ENCODE peak calls at places on chromosomes 3 and 15, in eight cellular contexts. R, M, F, D, K, B, C and N are unnamed samples.

GRCh38 chr15:92069308-92070244 is 216.1 kb downstream of the SLCO3A1 start:
- DNase-seq in C (no peak), K (peak), D (peak), R (peak), F (peak), B (no peak), M (no peak), N (no peak)

GRCh38 chr3:142987080-142987700 is 14.2 kb upstream of the U2SURP start:
- DNase-seq in R (peak), F (peak), C (no peak), K (peak), B (peak), D (peak), M (no peak), N (no peak)

GRCh38 chr3:69231929-69232437 is 109.6 kb upstream of the LMOD3 start:
- DNase-seq in C (no peak), R (peak), D (no peak), F (peak), B (no peak), K (peak), M (no peak), N (no peak)

GRCh38 chr3:141306922-141307321 is 61.4 kb upstream of the ZBTB38 start:
- DNase-seq in D (no peak), M (no peak), K (no peak), B (no peak), R (no peak), C (no peak), F (peak), N (no peak)

GRCh38 chr15:50686468-50687301 is at the start of gene TRPM7:
- DNase-seq in M (peak), R (peak), B (peak), C (peak), D (peak), F (peak), K (peak), N (peak)

GRCh38 chr3:152404976-152405375 is 136.2 kb downstream of the MBNL1 start:
- DNase-seq in R (no peak), M (no peak), K (no peak), C (no peak), B (no peak), D (no peak), F (no peak), N (no peak)

GRCh38 chr3:192237992-192238608 is 489.2 kb downstream of the FGF12 start:
- DNase-seq in R (no peak), C (peak), K (no peak), F (no peak), D (no peak), M (no peak), B (no peak), N (no peak)

GRCh38 chr3:141444586-141445285 is 42.1 kb upstream of the RASA2 start:
- DNase-seq in D (no peak), B (no peak), F (no peak), M (no peak), K (no peak), R (no peak), C (no peak), N (no peak)

GRCh38 chr3:126780666-126781065 is 76.6 kb downstream of the CHCHD6 start:
- DNase-seq in B (no peak), M (no peak), R (no peak), K (no peak), C (no peak), D (no peak), F (no peak), N (no peak)

GRCh38 chr3:8492744-8493511 is 8.7 kb upstream of the LMCD1 start:
- DNase-seq in F (peak), R (no peak), C (no peak), D (no peak), K (no peak), B (no peak), M (no peak), N (no peak)

DNA sequence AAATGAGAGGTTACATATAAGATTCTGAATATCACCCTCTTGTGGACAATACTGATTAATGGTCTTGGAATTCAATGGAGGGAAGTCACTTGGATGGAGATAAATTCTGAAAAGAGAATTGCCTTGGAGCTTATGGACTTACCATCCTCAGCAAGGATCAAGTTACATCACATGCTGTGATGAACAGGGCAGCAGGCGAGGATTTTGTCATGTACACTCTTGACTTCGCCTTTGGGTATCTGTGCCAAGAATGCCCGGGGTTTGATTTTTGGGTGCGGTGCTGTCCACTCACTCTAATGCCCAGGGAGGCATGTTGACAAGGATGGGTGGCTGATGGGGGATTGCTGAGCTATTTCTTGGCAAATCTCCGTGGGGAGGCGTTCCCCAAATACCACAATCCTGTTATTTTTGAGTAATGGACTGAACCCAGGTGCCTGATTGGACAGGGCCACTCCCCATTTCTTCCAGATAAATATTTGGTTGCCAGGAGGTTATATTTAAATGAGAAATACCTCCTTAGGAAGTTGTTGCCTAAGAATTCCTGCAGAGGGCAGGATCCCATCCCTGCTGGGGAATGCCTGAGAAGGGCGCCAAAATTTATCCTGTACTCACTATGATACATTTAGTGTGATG is 96.3 kb downstream of the TPRG1 start:
- DNase-seq in K (peak), F (peak), D (no peak), R (peak), B (no peak), M (no peak), C (no peak), N (no peak)
- TF ChIP-seq CTCF in K (peak), F (peak), D (no peak), R (peak), B (peak), M (peak), C (no peak), N (peak)

GRCh38 chr3:29764603-29765254 is 483.9 kb downstream of the RBMS3 start:
- DNase-seq in M (no peak), B (no peak), D (no peak), R (peak), K (peak), F (peak), C (no peak), N (no peak)
- TF ChIP-seq CTCF in M (peak), B (peak), D (no peak), R (peak), K (peak), F (peak), C (peak), N (no peak)

GRCh38 chr3:87006844-87007439 is 16.0 kb upstream of the VGLL3 start:
- DNase-seq in K (no peak), D (no peak), C (no peak), M (no peak), R (peak), F (peak), B (no peak), N (no peak)
- TF ChIP-seq CTCF in K (peak), D (no peak), C (no peak), M (peak), R (peak), F (peak), B (no peak), N (peak)

GRCh38 chr3:73192036-73192738 is 130.7 kb downstream of the EBLN2 start:
- DNase-seq in M (no peak), F (peak), D (no peak), R (no peak), C (peak), K (no peak), B (no peak), N (no peak)
- TF ChIP-seq CTCF in M (peak), F (peak), D (no peak), R (no peak), C (peak), K (no peak), B (no peak), N (peak)

GRCh38 chr15:45572627-45573026 is 14.6 kb upstream of the BLOC1S6 start:
- DNase-seq in K (no peak), F (no peak), D (no peak), R (no peak), M (no peak), B (no peak), C (no peak), N (no peak)

GRCh38 chr15:45573961-45574629 is 13.1 kb upstream of the BLOC1S6 start:
- DNase-seq in B (no peak), R (peak), M (no peak), D (no peak), C (peak), K (no peak), F (no peak), N (peak)
- TF ChIP-seq CTCF in B (peak), R (peak), M (peak), D (no peak), C (peak), K (no peak), F (no peak), N (peak)

GRCh38 chr3:56468184-56469106 is at the start of gene ERC2:
- DNase-seq in M (no peak), K (peak), B (no peak), R (peak), F (peak), C (peak), D (no peak), N (peak)
- TF ChIP-seq CTCF in M (peak), K (no peak), B (no peak), R (no peak), F (no peak), C (peak), D (no peak), N (peak)

GRCh38 chr15:39157902-39158301 is 423.0 kb upstream of the THBS1 start:
- DNase-seq in R (no peak), F (no peak), B (no peak), D (no peak), M (no peak), C (no peak), K (no peak), N (no peak)

GRCh38 chr15:39154136-39154770 is 426.6 kb upstream of the THBS1 start:
- DNase-seq in D (no peak), B (no peak), M (no peak), C (no peak), K (no peak), R (no peak), F (no peak), N (no peak)

GRCh38 chr15:39156636-39157255 is 424.1 kb upstream of the THBS1 start:
- DNase-seq in R (peak), K (no peak), M (no peak), F (no peak), C (no peak), D (no peak), B (no peak), N (no peak)

GRCh38 chr15:39154776-39155175 is 426.1 kb upstream of the THBS1 start:
- DNase-seq in C (no peak), R (no peak), B (no peak), K (no peak), F (no peak), M (no peak), D (no peak), N (no peak)

DNA sequence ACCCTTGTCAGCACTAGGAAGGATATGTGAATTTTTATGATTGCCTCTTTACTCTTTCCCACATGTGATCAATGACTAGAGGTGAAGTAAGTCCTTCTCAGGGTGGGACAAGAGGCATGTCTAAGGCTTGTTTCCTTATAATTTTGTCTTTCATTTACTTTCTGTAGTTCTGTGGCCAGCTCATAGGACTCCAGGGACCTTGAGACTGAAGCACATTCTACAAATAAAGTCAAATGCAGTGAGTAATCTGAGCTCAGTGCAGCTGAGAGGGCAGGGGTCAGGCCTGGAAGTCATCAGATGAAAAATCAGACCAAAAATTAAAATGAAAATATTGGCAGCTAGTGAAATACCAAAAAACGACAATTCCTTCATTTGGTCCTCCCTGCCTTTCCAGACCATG is 424.7 kb upstream of the THBS1 start:
- DNase-seq in B (no peak), R (no peak), C (no peak), F (no peak), K (no peak), D (no peak), M (no peak), N (no peak)
- TF ChIP-seq CTCF in B (no peak), R (no peak), C (no peak), F (no peak), K (no peak), D (no peak), M (no peak), N (no peak)

DNA sequence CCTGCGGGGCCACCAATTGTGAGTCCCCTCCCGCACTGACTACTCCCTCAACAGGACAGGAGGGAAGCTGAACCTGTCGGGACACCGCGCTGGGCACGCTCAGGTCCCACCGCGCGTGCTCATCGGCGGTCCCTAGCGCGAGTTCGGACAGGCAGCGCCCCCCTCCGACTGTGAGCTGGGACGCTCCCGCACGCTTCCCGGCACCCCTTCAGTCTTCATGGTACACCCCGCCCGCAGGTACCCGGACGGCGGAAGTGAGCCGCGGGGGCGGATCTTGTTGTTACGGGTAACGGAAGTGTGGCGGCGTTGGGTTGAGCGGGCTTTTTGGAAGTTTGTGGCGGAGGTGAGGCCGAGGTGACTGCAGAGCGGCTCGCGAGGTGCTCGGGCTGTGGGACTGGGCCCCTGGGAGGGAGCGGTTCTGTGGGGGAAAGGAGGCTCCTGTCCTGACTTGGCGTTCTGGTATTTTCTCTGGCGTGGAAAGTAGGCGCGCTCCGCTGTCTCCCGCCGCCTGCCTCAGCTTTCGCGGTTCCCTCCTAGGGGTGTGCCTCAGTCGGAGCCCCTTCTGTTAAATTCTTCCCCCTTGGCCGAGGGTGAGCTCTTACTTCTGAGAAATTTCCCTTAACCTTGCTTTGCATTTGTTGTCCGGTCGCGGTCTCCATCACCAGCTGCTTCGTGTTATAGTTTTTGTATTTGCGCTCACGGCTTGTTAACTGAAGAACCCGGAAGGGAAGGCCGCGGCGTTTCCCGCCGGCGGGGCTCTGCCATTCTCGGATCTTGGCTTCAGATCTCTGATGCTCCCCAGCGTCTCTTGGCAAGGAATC is at the start of gene FANCI:
- DNase-seq in C (peak), B (peak), K (peak), R (peak), M (peak), F (peak), D (peak), N (peak)
- TF ChIP-seq CTCF in C (peak), B (peak), K (peak), R (peak), M (peak), F (peak), D (peak), N (peak)

DNA sequence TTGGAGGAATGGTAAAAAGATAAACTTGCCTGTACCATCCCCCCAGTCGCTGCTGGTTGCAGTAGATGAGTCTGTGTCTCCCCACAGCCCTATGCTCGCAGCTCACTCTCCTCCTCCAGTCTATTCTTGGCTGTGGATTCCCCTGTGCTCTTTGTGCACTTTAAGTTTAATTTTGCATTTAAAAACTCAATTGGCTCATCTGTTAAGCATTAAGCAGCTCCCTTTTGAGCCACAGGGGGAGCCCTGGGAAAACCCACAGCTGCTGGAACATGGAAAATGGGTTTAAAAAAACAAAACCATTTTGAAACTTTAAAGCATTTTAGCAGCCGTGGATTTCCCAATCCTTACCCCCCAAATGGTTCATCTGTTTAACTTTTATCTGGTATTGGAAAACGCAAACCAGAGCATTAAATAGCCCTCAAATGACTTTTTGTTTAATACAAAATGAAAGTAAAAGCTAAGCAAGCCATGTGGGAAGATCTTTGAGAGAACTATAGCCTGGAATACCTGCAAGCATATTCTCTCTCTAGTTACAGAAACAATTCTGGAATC is 536.9 kb downstream of the ZIC1 start:
- DNase-seq in B (peak), D (peak), F (peak), R (peak), M (no peak), K (peak), C (peak), N (no peak)
- TF ChIP-seq CTCF in B (peak), D (no peak), F (peak), R (peak), M (peak), K (peak), C (peak), N (peak)

GRCh38 chr3:41716391-41716910 is 245.5 kb downstream of the ULK4 start:
- DNase-seq in D (no peak), F (peak), C (no peak), R (peak), M (no peak), K (peak), B (no peak), N (no peak)
- TF ChIP-seq CTCF in D (no peak), F (peak), C (no peak), R (peak), M (peak), K (peak), B (no peak), N (peak)